ENCODE peak calls at places on chromosomes 13 and 19, in nine cellular contexts. A, F, X, E, Z, R, D, S and M are unnamed samples.

GRCh38 chr19:46218160-46218559 is 11.4 kb upstream of the IGFL1 start:
- DNase-seq in R (no peak), D (no peak), F (no peak), Z (no peak), X (peak), S (no peak), A (peak), E (no peak), M (no peak)

GRCh38 chr19:44908836-44909201 is 3.2 kb downstream of the APOE start:
- DNase-seq in S (no peak), A (no peak), D (no peak), E (no peak), X (no peak), Z (no peak), R (no peak), F (no peak), M (no peak)

GRCh38 chr13:76764429-76764828 is 121.8 kb downstream of the KCTD12 start:
- DNase-seq in S (no peak), E (peak), A (no peak), D (no peak), X (peak), R (no peak), Z (peak), F (no peak), M (no peak)

GRCh38 chr19:35231956-35232746 is 3.6 kb upstream of the FAM187B start:
- DNase-seq in S (no peak), D (no peak), X (no peak), E (peak), R (no peak), F (no peak), Z (peak), A (no peak), M (no peak)

GRCh38 chr19:14103310-14103709 is 12.8 kb upstream of the SAMD1 start:
- DNase-seq in D (no peak), R (no peak), E (no peak), X (no peak), F (no peak), A (no peak), S (no peak), Z (no peak), M (no peak)

GRCh38 chr13:110346661-110347067 is 39.6 kb downstream of the COL4A2 start:
- DNase-seq in S (no peak), R (no peak), A (peak), X (peak), D (no peak), Z (no peak), E (no peak), F (no peak), M (no peak)

GRCh38 chr13:95535243-95535642 is 17.3 kb upstream of the CLDN10 start:
- DNase-seq in Z (no peak), S (peak), E (no peak), X (peak), D (no peak), R (no peak), A (peak), F (no peak), M (no peak)

GRCh38 chr13:45447050-45447661 is 17.6 kb upstream of the COG3 start:
- DNase-seq in R (no peak), A (no peak), S (no peak), Z (no peak), E (no peak), D (no peak), F (no peak), X (no peak), M (no peak)

GRCh38 chr13:33842207-33842606 is 24.3 kb downstream of the RFC3 start:
- DNase-seq in E (no peak), F (no peak), S (no peak), A (no peak), D (no peak), R (no peak), Z (no peak), X (no peak), M (no peak)

GRCh38 chr13:19573072-19573716 is 11.9 kb upstream of the TPTE2 start:
- DNase-seq in A (no peak), F (no peak), Z (no peak), D (no peak), X (no peak), S (no peak), E (no peak), R (no peak), M (no peak)

GRCh38 chr13:95924389-95924994 is 128.7 kb downstream of the UGGT2 start:
- DNase-seq in E (no peak), F (no peak), S (peak), A (no peak), X (peak), Z (no peak), D (no peak), R (no peak), M (no peak)

GRCh38 chr13:36840718-36841250 is 21.8 kb downstream of the RFXAP start:
- DNase-seq in A (no peak), E (no peak), X (no peak), R (no peak), Z (no peak), S (no peak), D (no peak), F (no peak), M (no peak)

GRCh38 chr13:33624253-33624652 is 193.7 kb upstream of the RFC3 start:
- DNase-seq in A (no peak), Z (no peak), E (no peak), X (no peak), S (no peak), D (no peak), F (no peak), R (no peak), M (no peak)

GRCh38 chr13:106619688-106620555 is 52.0 kb upstream of the ARGLU1 start:
- DNase-seq in R (no peak), A (peak), E (no peak), X (peak), F (peak), S (peak), D (no peak), Z (no peak), M (peak)

GRCh38 chr19:11580665-11581418 is 3.4 kb upstream of the ACP5 start:
- DNase-seq in E (peak), D (no peak), R (no peak), F (no peak), S (no peak), A (no peak), Z (no peak), X (no peak), M (no peak)

GRCh38 chr13:23695711-23696512 is 125.7 kb downstream of the TNFRSF19 start:
- DNase-seq in Z (peak), R (peak), S (no peak), F (peak), A (no peak), E (no peak), D (peak), X (no peak), M (no peak)

GRCh38 chr19:41479757-41480191 is 36.8 kb downstream of the ERICH4 start:
- DNase-seq in Z (no peak), X (no peak), F (no peak), R (no peak), S (no peak), E (peak), D (no peak), A (peak), M (no peak)

GRCh38 chr19:35717665-35718344 is at the start of gene KMT2B:
- DNase-seq in Z (no peak), R (no peak), E (no peak), S (peak), X (no peak), F (no peak), A (peak), D (peak), M (no peak)